ENCODE peak calls at places on chromosomes 11 and 22, in nine cellular contexts. R, Q, B, H, L, O, N, G and M are unnamed samples. For H3K4me1, the result is how much of the 10 kb centered on the place peaks cover.

GRCh38 chr11:64150481-64151239 is 15.3 kb downstream of the MACROD1 start:
- DNase-seq in R (no peak), Q (no peak), B (no peak), H (no peak), L (no peak), O (no peak), N (no peak), G (no peak), M (peak)

GRCh38 chr11:107757661-107758060 is 45.8 kb upstream of the SLN start:
- DNase-seq in R (no peak), Q (no peak), B (no peak), H (no peak), L (no peak), O (no peak), N (no peak), G (no peak), M (no peak)

GRCh38 chr11:32052218-32052617 is 38.7 kb upstream of the RCN1 start:
- DNase-seq in R (peak), Q (peak), B (peak), H (peak), L (peak), O (peak), N (peak), G (peak), M (peak)

GRCh38 chr11:37409124-37409523 is 811.1 kb upstream of the RAG2 start:
- DNase-seq in R (no peak), Q (no peak), B (no peak), H (no peak), L (no peak), O (no peak), N (no peak), G (no peak), M (no peak)

GRCh38 chr22:26770624-26771023 is 113.2 kb downstream of the MIAT start:
- DNase-seq in R (no peak), Q (no peak), B (no peak), H (peak), L (no peak), O (no peak), N (no peak), G (no peak), M (no peak)

GRCh38 chr22:37581534-37581933 is 1.6 kb upstream of the LGALS2 start:
- DNase-seq in R (no peak), Q (peak), B (no peak), H (no peak), L (no peak), O (peak), N (peak), G (no peak), M (peak)

GRCh38 chr22:48750826-48751440 is 1076.7 kb downstream of the BRD1 start:
- DNase-seq in R (no peak), Q (no peak), B (no peak), H (no peak), L (peak), O (no peak), N (peak), G (no peak), M (no peak)

GRCh38 chr11:76767659-76768058 is 15.5 kb upstream of the TSKU start:
- DNase-seq in R (no peak), Q (no peak), B (no peak), H (no peak), L (no peak), O (no peak), N (no peak), G (no peak), M (no peak)

GRCh38 chr11:129446572-129446971 is 70.9 kb downstream of the BARX2 start:
- DNase-seq in R (no peak), Q (no peak), B (no peak), H (no peak), L (no peak), O (no peak), N (no peak), G (no peak), M (no peak)

GRCh38 chr22:37176464-37177061 is 11.5 kb downstream of the C1QTNF6 start:
- DNase-seq in R (no peak), Q (peak), B (no peak), H (peak), L (peak), O (no peak), N (peak), G (peak), M (peak)

GRCh38 chr11:75270896-75271415 is 30.4 kb downstream of the TPBGL start:
- DNase-seq in R (no peak), Q (peak), B (no peak), H (peak), L (peak), O (no peak), N (no peak), G (peak), M (no peak)
- H3K4me1 ChIP-seq in R (under half), Q (under half), B (under half), H (under half), L (under half), O (under half), N (under half), G (under half), M (under half)

DNA sequence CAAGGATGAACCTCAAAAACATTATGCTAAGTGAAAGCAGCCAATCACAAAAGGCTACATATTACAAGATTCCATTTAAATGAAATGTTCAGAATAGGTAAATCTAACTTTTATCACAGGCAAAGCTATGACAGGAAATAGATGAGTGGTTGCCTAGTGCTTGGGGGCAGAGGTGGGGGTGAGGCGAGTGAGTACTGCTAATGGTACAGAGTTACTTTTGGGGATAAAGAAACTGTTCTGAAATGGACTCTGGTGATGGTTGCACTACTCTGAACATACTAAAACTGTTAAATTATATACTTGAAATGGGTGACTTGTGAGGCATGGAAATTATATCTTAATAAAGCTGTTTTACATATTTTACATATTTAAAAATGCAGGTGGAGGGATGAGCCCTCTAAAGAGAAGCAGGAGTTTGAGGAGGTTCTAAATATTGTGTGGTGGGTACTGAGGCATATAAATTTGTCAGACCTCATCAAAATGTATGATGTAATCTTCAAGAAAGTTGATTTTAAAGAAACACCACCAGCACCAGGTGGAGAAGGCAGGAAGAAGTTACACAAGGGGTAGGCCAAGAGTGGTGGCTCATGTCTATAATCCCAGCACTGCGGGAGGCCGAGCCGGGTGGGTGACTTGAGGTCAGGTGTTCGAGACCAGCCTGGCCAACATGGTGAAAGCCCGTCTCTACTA is 3.6 kb downstream of the SLC43A1 start:
- DNase-seq in R (no peak), Q (no peak), B (no peak), H (no peak), L (no peak), O (no peak), N (no peak), G (no peak), M (no peak)
- H3K27ac ChIP-seq in R (no peak), Q (no peak), B (no peak), H (no peak), L (no peak), O (no peak), N (no peak), G (no peak), M (no peak)

GRCh38 chr22:28909375-28909774 is 26.0 kb downstream of the ZNRF3 start:
- DNase-seq in R (no peak), Q (no peak), B (no peak), H (peak), L (no peak), O (no peak), N (peak), G (no peak), M (no peak)

GRCh38 chr22:28910575-28911278 is 27.4 kb downstream of the ZNRF3 start:
- DNase-seq in R (peak), Q (no peak), B (no peak), H (no peak), L (peak), O (no peak), N (peak), G (no peak), M (no peak)

GRCh38 chr22:28911777-28912669 is 28.7 kb downstream of the ZNRF3 start:
- DNase-seq in R (no peak), Q (no peak), B (no peak), H (peak), L (peak), O (peak), N (peak), G (no peak), M (peak)

GRCh38 chr22:28907311-28908008 is 24.1 kb downstream of the ZNRF3 start:
- DNase-seq in R (no peak), Q (no peak), B (no peak), H (peak), L (peak), O (no peak), N (peak), G (no peak), M (no peak)

GRCh38 chr22:28911279-28911640 is 27.9 kb downstream of the ZNRF3 start:
- DNase-seq in R (no peak), Q (no peak), B (no peak), H (no peak), L (peak), O (no peak), N (peak), G (no peak), M (no peak)
- H3K4me1 ChIP-seq in R (half or more), Q (under half), B (under half), H (under half), L (half or more), O (under half), N (under half), G (under half), M (under half)

DNA sequence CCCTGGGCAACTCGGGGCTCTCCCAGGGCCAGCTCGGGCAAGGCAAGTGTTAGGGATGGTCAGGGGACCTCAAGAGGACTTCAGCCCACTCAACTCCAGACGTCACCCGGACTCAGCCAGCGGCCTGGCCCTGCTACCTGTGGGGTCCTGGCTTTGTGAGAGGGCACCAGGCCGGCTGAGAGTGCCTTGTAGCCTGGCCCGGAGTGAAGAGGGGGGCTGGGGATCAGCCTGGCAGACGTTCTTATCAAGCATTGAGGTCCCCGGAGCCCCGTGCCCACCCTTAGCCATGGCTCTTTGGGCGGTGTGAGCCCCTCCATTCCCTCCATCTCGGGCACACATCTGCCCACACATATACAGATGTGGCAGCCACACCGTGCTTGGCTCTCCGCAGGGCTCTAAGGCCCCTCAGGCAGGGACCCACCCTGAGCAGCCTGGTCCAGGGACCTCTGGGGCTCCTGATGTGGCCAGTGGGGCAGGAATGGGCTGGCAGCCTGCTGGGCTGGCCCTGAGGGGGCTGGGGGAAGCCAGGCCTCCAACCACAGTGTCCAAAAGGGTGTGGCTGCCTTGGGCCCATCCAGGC is 15.3 kb downstream of the LSP1 start:
- DNase-seq in R (no peak), Q (no peak), B (no peak), H (no peak), L (no peak), O (no peak), N (no peak), G (no peak), M (no peak)
- H3K27ac ChIP-seq in R (no peak), Q (peak), B (no peak), H (no peak), L (peak), O (peak), N (no peak), G (no peak), M (peak)

GRCh38 chr22:20926243-20926642 is 9.0 kb downstream of the CRKL start:
- DNase-seq in R (no peak), Q (no peak), B (no peak), H (no peak), L (no peak), O (no peak), N (no peak), G (no peak), M (no peak)
- H3K4me1 ChIP-seq in R (under half), Q (half or more), B (under half), H (under half), L (under half), O (under half), N (under half), G (under half), M (under half)

GRCh38 chr22:30365891-30366290 is 9.1 kb downstream of the CCDC157 start:
- DNase-seq in R (no peak), Q (no peak), B (no peak), H (no peak), L (no peak), O (no peak), N (no peak), G (no peak), M (no peak)
- H3K27ac ChIP-seq in R (no peak), Q (no peak), B (no peak), H (no peak), L (no peak), O (no peak), N (no peak), G (no peak), M (no peak)

DNA sequence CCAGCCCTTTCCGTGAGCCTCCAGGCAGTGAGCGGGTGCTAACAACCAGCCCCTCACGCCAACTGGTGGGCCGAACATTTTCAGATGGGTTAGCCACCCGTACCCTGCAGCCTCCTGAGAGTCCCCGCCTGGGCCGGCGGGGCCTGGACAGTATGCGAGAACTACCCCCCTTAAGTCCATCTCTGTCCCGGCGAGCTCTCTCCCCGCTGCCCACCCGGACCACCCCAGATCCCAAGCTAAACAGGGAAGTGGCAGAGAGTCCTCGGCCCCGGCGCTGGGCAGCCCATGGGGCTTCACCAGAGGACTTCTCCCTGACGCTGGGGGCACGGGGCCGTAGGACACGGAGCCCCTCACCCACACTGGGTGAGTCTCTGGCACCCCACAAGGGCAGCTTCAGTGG is 20.6 kb downstream of the PHLDB1 start:
- DNase-seq in R (no peak), Q (no peak), B (no peak), H (no peak), L (no peak), O (no peak), N (no peak), G (no peak), M (no peak)
- H3K4me1 ChIP-seq in R (under half), Q (under half), B (under half), H (under half), L (half or more), O (under half), N (under half), G (under half), M (under half)

GRCh38 chr11:122692444-122692843 is 36.9 kb downstream of the UBASH3B start:
- DNase-seq in R (no peak), Q (no peak), B (no peak), H (no peak), L (no peak), O (no peak), N (no peak), G (no peak), M (no peak)

GRCh38 chr11:122690801-122691649 is 35.5 kb downstream of the UBASH3B start:
- DNase-seq in R (peak), Q (no peak), B (no peak), H (peak), L (no peak), O (no peak), N (no peak), G (peak), M (peak)

GRCh38 chr11:122691751-122692150 is 36.2 kb downstream of the UBASH3B start:
- DNase-seq in R (no peak), Q (no peak), B (no peak), H (no peak), L (no peak), O (no peak), N (no peak), G (peak), M (no peak)

GRCh38 chr11:122686106-122686505 is 30.6 kb downstream of the UBASH3B start:
- DNase-seq in R (peak), Q (no peak), B (no peak), H (peak), L (no peak), O (no peak), N (no peak), G (no peak), M (no peak)

GRCh38 chr11:122690292-122690691 is 34.8 kb downstream of the UBASH3B start:
- DNase-seq in R (no peak), Q (no peak), B (no peak), H (no peak), L (no peak), O (no peak), N (no peak), G (no peak), M (no peak)
- H3K27ac ChIP-seq in R (no peak), Q (peak), B (no peak), H (peak), L (peak), O (peak), N (no peak), G (peak), M (peak)